ENCODE peak calls at places on chromosomes 1 and 21, in ten cellular contexts. O is kidney tubule cell; C is HS-5; R is stimulated activated CD4-positive, alpha-beta T cell treated with anti-CD3 and anti-CD28 coated beads, Interleukin-4, amount 100 ng/mL, for 1 hour; V is DMS 273 treated with DMSO at 0.1 percent for 48 hours; B is activated CD4-positive, alpha-beta T cell treated with anti-CD3 and anti-CD28 coated beads for 4 hours; Z is frontal cortex; M is RWPE1; H is NCI-H1105; D is COR-L47. N is an unnamed sample.

GRCh38 chr21:45455321-45456013 is 50.5 kb downstream of the COL18A1 start:
- DNase-seq in O (peak), C (no peak), R (no peak), V (no peak), B (no peak), Z (no peak), M (peak), H (peak), D (peak), N (no peak)

GRCh38 chr1:33295023-33295422 is 25.9 kb downstream of the A3GALT2 start:
- DNase-seq in O (no peak), C (no peak), R (no peak), V (no peak), B (no peak), Z (no peak), M (no peak), H (no peak), D (no peak), N (peak)

GRCh38 chr1:181396171-181396670 is 87.1 kb upstream of the CACNA1E start:
- DNase-seq in O (no peak), C (no peak), R (peak), V (no peak), B (peak), Z (no peak), M (no peak), H (no peak), D (no peak), N (no peak)

GRCh38 chr1:44747878-44748277 is 8.2 kb downstream of the KIF2C start:
- DNase-seq in O (no peak), C (no peak), R (no peak), V (no peak), B (no peak), Z (no peak), M (no peak), H (no peak), D (no peak), N (no peak)

GRCh38 chr1:15154480-15155036 is 1.0 kb downstream of the TMEM51 start:
- DNase-seq in O (peak), C (no peak), R (no peak), V (no peak), B (no peak), Z (no peak), M (no peak), H (no peak), D (no peak), N (peak)

GRCh38 chr1:179781962-179782361 is 38.9 kb downstream of the FAM163A start:
- DNase-seq in O (no peak), C (no peak), R (no peak), V (no peak), B (no peak), Z (no peak), M (no peak), H (no peak), D (no peak), N (no peak)

GRCh38 chr1:91916046-91916445 is 30.1 kb upstream of the TGFBR3 start:
- DNase-seq in O (no peak), C (no peak), R (no peak), V (no peak), B (no peak), Z (no peak), M (no peak), H (no peak), D (no peak), N (no peak)

GRCh38 chr1:94713472-94714141 is 106.5 kb upstream of the SLC44A3 start:
- DNase-seq in O (peak), C (peak), R (no peak), V (peak), B (no peak), Z (no peak), M (peak), H (no peak), D (no peak), N (peak)

GRCh38 chr1:31239653-31240241 is at the start of gene NKAIN1:
- DNase-seq in O (peak), C (no peak), R (no peak), V (no peak), B (no peak), Z (peak), M (peak), H (peak), D (no peak), N (peak)

GRCh38 chr1:229002037-229002436 is 266.8 kb downstream of the RHOU start:
- DNase-seq in O (no peak), C (no peak), R (no peak), V (no peak), B (no peak), Z (no peak), M (no peak), H (no peak), D (no peak), N (no peak)

GRCh38 chr1:14969006-14969405 is 184.5 kb upstream of the TMEM51 start:
- DNase-seq in O (peak), C (no peak), R (peak), V (no peak), B (peak), Z (no peak), M (no peak), H (no peak), D (no peak), N (no peak)

GRCh38 chr1:206833131-206833530 is 32.3 kb upstream of the IL20 start:
- DNase-seq in O (no peak), C (no peak), R (no peak), V (no peak), B (no peak), Z (no peak), M (no peak), H (no peak), D (no peak), N (no peak)

GRCh38 chr1:192161974-192162373 is 3.7 kb downstream of the RGS18 start:
- DNase-seq in O (no peak), C (no peak), R (no peak), V (no peak), B (no peak), Z (no peak), M (no peak), H (no peak), D (no peak), N (no peak)

GRCh38 chr1:41357451-41358151 is 3.6 kb upstream of the FOXO6 start:
- DNase-seq in O (peak), C (no peak), R (no peak), V (no peak), B (no peak), Z (no peak), M (no peak), H (peak), D (no peak), N (peak)

GRCh38 chr1:200223207-200223606 is 186.6 kb downstream of the ZNF281 start:
- DNase-seq in O (no peak), C (no peak), R (no peak), V (no peak), B (no peak), Z (no peak), M (no peak), H (no peak), D (no peak), N (no peak)

GRCh38 chr1:47460456-47460855 is 22.6 kb downstream of the FOXD2 start:
- DNase-seq in O (no peak), C (no peak), R (no peak), V (no peak), B (no peak), Z (no peak), M (no peak), H (no peak), D (no peak), N (no peak)

GRCh38 chr1:110436635-110437034 is 14.3 kb upstream of the PROK1 start:
- DNase-seq in O (no peak), C (no peak), R (no peak), V (no peak), B (no peak), Z (no peak), M (no peak), H (no peak), D (no peak), N (no peak)

GRCh38 chr1:45809761-45810160 is 6.3 kb downstream of the MAST2 start:
- DNase-seq in O (no peak), C (no peak), R (no peak), V (no peak), B (no peak), Z (no peak), M (no peak), H (no peak), D (no peak), N (no peak)

GRCh38 chr1:161725888-161726630 is 4.7 kb downstream of the FCRLB start:
- DNase-seq in O (peak), C (peak), R (peak), V (no peak), B (peak), Z (peak), M (peak), H (peak), D (peak), N (peak)

GRCh38 chr1:84859866-84860265 is 33.1 kb downstream of the LPAR3 start:
- DNase-seq in O (no peak), C (no peak), R (no peak), V (no peak), B (no peak), Z (no peak), M (no peak), H (no peak), D (no peak), N (no peak)

GRCh38 chr1:205813755-205814058 is 709 bp upstream of the SLC41A1 start:
- DNase-seq in O (no peak), C (peak), R (no peak), V (no peak), B (no peak), Z (no peak), M (no peak), H (peak), D (no peak), N (no peak)

GRCh38 chr1:1752190-1752589 is 26.1 kb downstream of the NADK start:
- DNase-seq in O (no peak), C (no peak), R (no peak), V (no peak), B (no peak), Z (peak), M (no peak), H (no peak), D (no peak), N (no peak)

GRCh38 chr21:32599146-32599925 is 12.8 kb downstream of the CFAP298 start:
- DNase-seq in O (peak), C (no peak), R (no peak), V (no peak), B (no peak), Z (no peak), M (no peak), H (no peak), D (peak), N (no peak)

GRCh38 chr1:179930867-179931266 is 23.7 kb upstream of the CEP350 start:
- DNase-seq in O (peak), C (no peak), R (no peak), V (peak), B (no peak), Z (no peak), M (no peak), H (no peak), D (no peak), N (no peak)

GRCh38 chr1:19514391-19514831 is 29.1 kb upstream of the CAPZB start:
- DNase-seq in O (no peak), C (no peak), R (no peak), V (no peak), B (no peak), Z (no peak), M (no peak), H (no peak), D (no peak), N (no peak)

GRCh38 chr1:145878724-145879123 is 6.9 kb downstream of the ANKRD35 start:
- DNase-seq in O (peak), C (no peak), R (no peak), V (no peak), B (no peak), Z (no peak), M (no peak), H (no peak), D (no peak), N (no peak)